ENCODE peak calls at places on chromosomes 3 and 15, in ten cellular contexts. One of them, this sample, is unnamed.

GRCh38 chr3:10189557-10190374 is 25.0 kb downstream of the IRAK2 start:
- DNase-seq in heart right ventricle: peak
- DNase-seq in MV-4-11: peak
- DNase-seq in GM13976: no peak
- DNase-seq in coronary artery: peak
- DNase-seq in GF-D8: peak
- DNase-seq in Panc1: no peak
- DNase-seq in NCI-H446: peak
- DNase-seq in amniotic stem cell: no peak
- DNase-seq in MCF 10A: peak
- DNase-seq in this sample: peak

GRCh38 chr3:136893848-136894443 is 31.9 kb downstream of the NCK1 start:
- DNase-seq in GM13976: no peak
- DNase-seq in heart right ventricle: no peak
- DNase-seq in NCI-H446: no peak
- DNase-seq in Panc1: peak
- DNase-seq in coronary artery: no peak
- DNase-seq in MV-4-11: no peak
- DNase-seq in amniotic stem cell: no peak
- DNase-seq in MCF 10A: peak
- DNase-seq in GF-D8: no peak
- DNase-seq in this sample: no peak

GRCh38 chr3:177640319-177640997 is 443.2 kb upstream of the TBL1XR1 start:
- DNase-seq in amniotic stem cell: no peak
- DNase-seq in NCI-H446: no peak
- DNase-seq in coronary artery: no peak
- DNase-seq in MV-4-11: no peak
- DNase-seq in MCF 10A: peak
- DNase-seq in heart right ventricle: no peak
- DNase-seq in Panc1: no peak
- DNase-seq in GF-D8: no peak
- DNase-seq in GM13976: no peak
- DNase-seq in this sample: no peak

GRCh38 chr3:173221010-173221409 is 80.0 kb upstream of the SPATA16 start:
- DNase-seq in MV-4-11: no peak
- DNase-seq in Panc1: no peak
- DNase-seq in heart right ventricle: no peak
- DNase-seq in coronary artery: no peak
- DNase-seq in NCI-H446: no peak
- DNase-seq in GM13976: no peak
- DNase-seq in amniotic stem cell: peak
- DNase-seq in GF-D8: no peak
- DNase-seq in MCF 10A: peak
- DNase-seq in this sample: no peak

GRCh38 chr3:46607603-46608028 is 4.7 kb upstream of the FAM240A start:
- DNase-seq in GF-D8: no peak
- DNase-seq in MCF 10A: peak
- DNase-seq in Panc1: no peak
- DNase-seq in heart right ventricle: no peak
- DNase-seq in GM13976: no peak
- DNase-seq in NCI-H446: no peak
- DNase-seq in amniotic stem cell: no peak
- DNase-seq in MV-4-11: peak
- DNase-seq in coronary artery: no peak
- DNase-seq in this sample: no peak

GRCh38 chr3:49383387-49383786 is 25.2 kb upstream of the GPX1 start:
- DNase-seq in heart right ventricle: no peak
- DNase-seq in amniotic stem cell: no peak
- DNase-seq in GF-D8: no peak
- DNase-seq in MCF 10A: no peak
- DNase-seq in GM13976: no peak
- DNase-seq in Panc1: no peak
- DNase-seq in coronary artery: no peak
- DNase-seq in MV-4-11: no peak
- DNase-seq in NCI-H446: no peak
- DNase-seq in this sample: no peak

GRCh38 chr3:158057666-158058065 is 48.6 kb downstream of the SHOX2 start:
- DNase-seq in GM13976: no peak
- DNase-seq in NCI-H446: no peak
- DNase-seq in GF-D8: no peak
- DNase-seq in amniotic stem cell: no peak
- DNase-seq in MCF 10A: peak
- DNase-seq in coronary artery: no peak
- DNase-seq in heart right ventricle: no peak
- DNase-seq in MV-4-11: no peak
- DNase-seq in Panc1: no peak
- DNase-seq in this sample: no peak

GRCh38 chr3:168782193-168782592 is 686.5 kb upstream of the GOLIM4 start:
- DNase-seq in MV-4-11: no peak
- DNase-seq in amniotic stem cell: no peak
- DNase-seq in GM13976: no peak
- DNase-seq in coronary artery: no peak
- DNase-seq in GF-D8: no peak
- DNase-seq in Panc1: no peak
- DNase-seq in heart right ventricle: no peak
- DNase-seq in MCF 10A: no peak
- DNase-seq in NCI-H446: no peak
- DNase-seq in this sample: no peak

GRCh38 chr15:83605049-83605448 is 48.9 kb upstream of the ADAMTSL3 start:
- DNase-seq in MCF 10A: no peak
- DNase-seq in Panc1: no peak
- DNase-seq in MV-4-11: no peak
- DNase-seq in heart right ventricle: no peak
- DNase-seq in GF-D8: no peak
- DNase-seq in coronary artery: no peak
- DNase-seq in NCI-H446: no peak
- DNase-seq in amniotic stem cell: no peak
- DNase-seq in GM13976: no peak
- DNase-seq in this sample: no peak

GRCh38 chr3:4421121-4421520 is 45.9 kb downstream of the SUMF1 start:
- DNase-seq in GF-D8: no peak
- DNase-seq in heart right ventricle: no peak
- DNase-seq in MCF 10A: peak
- DNase-seq in Panc1: no peak
- DNase-seq in coronary artery: no peak
- DNase-seq in MV-4-11: peak
- DNase-seq in GM13976: peak
- DNase-seq in NCI-H446: no peak
- DNase-seq in amniotic stem cell: no peak
- DNase-seq in this sample: no peak

GRCh38 chr3:197670361-197670760 is 66.3 kb downstream of the RUBCN start:
- DNase-seq in NCI-H446: no peak
- DNase-seq in coronary artery: no peak
- DNase-seq in MCF 10A: no peak
- DNase-seq in MV-4-11: no peak
- DNase-seq in GM13976: no peak
- DNase-seq in GF-D8: no peak
- DNase-seq in amniotic stem cell: no peak
- DNase-seq in heart right ventricle: no peak
- DNase-seq in Panc1: no peak
- DNase-seq in this sample: no peak

GRCh38 chr3:141218204-141218603 is 13.4 kb upstream of the PXYLP1 start:
- DNase-seq in GM13976: no peak
- DNase-seq in MV-4-11: no peak
- DNase-seq in coronary artery: no peak
- DNase-seq in heart right ventricle: peak
- DNase-seq in amniotic stem cell: no peak
- DNase-seq in GF-D8: no peak
- DNase-seq in Panc1: no peak
- DNase-seq in MCF 10A: no peak
- DNase-seq in NCI-H446: peak
- DNase-seq in this sample: no peak

GRCh38 chr3:12187448-12188327 is 29.0 kb upstream of the TIMP4 start:
- DNase-seq in GM13976: peak
- DNase-seq in NCI-H446: no peak
- DNase-seq in Panc1: no peak
- DNase-seq in MCF 10A: peak
- DNase-seq in GF-D8: peak
- DNase-seq in amniotic stem cell: no peak
- DNase-seq in coronary artery: no peak
- DNase-seq in MV-4-11: peak
- DNase-seq in heart right ventricle: no peak
- DNase-seq in this sample: no peak

GRCh38 chr15:62641782-62642181 is 400.8 kb upstream of the TPM1 start:
- DNase-seq in GM13976: no peak
- DNase-seq in coronary artery: no peak
- DNase-seq in MCF 10A: no peak
- DNase-seq in MV-4-11: peak
- DNase-seq in GF-D8: no peak
- DNase-seq in amniotic stem cell: no peak
- DNase-seq in heart right ventricle: no peak
- DNase-seq in NCI-H446: no peak
- DNase-seq in Panc1: no peak
- DNase-seq in this sample: no peak

GRCh38 chr3:14915636-14916222 is 31.7 kb upstream of the NR2C2 start:
- DNase-seq in GM13976: peak
- DNase-seq in coronary artery: no peak
- DNase-seq in amniotic stem cell: no peak
- DNase-seq in heart right ventricle: no peak
- DNase-seq in NCI-H446: no peak
- DNase-seq in MV-4-11: no peak
- DNase-seq in Panc1: no peak
- DNase-seq in GF-D8: no peak
- DNase-seq in MCF 10A: no peak
- DNase-seq in this sample: peak

GRCh38 chr3:127482216-127483004 is 108.1 kb downstream of the TPRA1 start:
- DNase-seq in MV-4-11: peak
- DNase-seq in Panc1: no peak
- DNase-seq in NCI-H446: no peak
- DNase-seq in coronary artery: peak
- DNase-seq in GF-D8: no peak
- DNase-seq in heart right ventricle: no peak
- DNase-seq in GM13976: no peak
- DNase-seq in MCF 10A: no peak
- DNase-seq in amniotic stem cell: no peak
- DNase-seq in this sample: no peak

GRCh38 chr3:100641471-100642032 is 32.2 kb downstream of the ADGRG7 start:
- DNase-seq in amniotic stem cell: no peak
- DNase-seq in GM13976: no peak
- DNase-seq in GF-D8: peak
- DNase-seq in MCF 10A: no peak
- DNase-seq in Panc1: no peak
- DNase-seq in NCI-H446: no peak
- DNase-seq in coronary artery: no peak
- DNase-seq in MV-4-11: peak
- DNase-seq in heart right ventricle: no peak
- DNase-seq in this sample: no peak

GRCh38 chr15:33467816-33468163 is 157.0 kb downstream of the RYR3 start:
- DNase-seq in coronary artery: no peak
- DNase-seq in NCI-H446: no peak
- DNase-seq in MCF 10A: no peak
- DNase-seq in GF-D8: no peak
- DNase-seq in Panc1: no peak
- DNase-seq in amniotic stem cell: no peak
- DNase-seq in heart right ventricle: no peak
- DNase-seq in MV-4-11: no peak
- DNase-seq in GM13976: no peak
- DNase-seq in this sample: no peak

GRCh38 chr3:134361162-134361831 is 12.9 kb downstream of the AMOTL2 start:
- DNase-seq in NCI-H446: no peak
- DNase-seq in amniotic stem cell: no peak
- DNase-seq in coronary artery: peak
- DNase-seq in Panc1: no peak
- DNase-seq in heart right ventricle: no peak
- DNase-seq in MCF 10A: no peak
- DNase-seq in GF-D8: no peak
- DNase-seq in GM13976: no peak
- DNase-seq in MV-4-11: no peak
- DNase-seq in this sample: no peak

GRCh38 chr15:60038111-60038521 is 34.0 kb downstream of the FOXB1 start:
- DNase-seq in GF-D8: no peak
- DNase-seq in coronary artery: no peak
- DNase-seq in MCF 10A: no peak
- DNase-seq in MV-4-11: no peak
- DNase-seq in NCI-H446: no peak
- DNase-seq in GM13976: no peak
- DNase-seq in heart right ventricle: no peak
- DNase-seq in amniotic stem cell: no peak
- DNase-seq in Panc1: no peak
- DNase-seq in this sample: no peak

GRCh38 chr3:128619146-128619890 is 31.3 kb downstream of the RPN1 start:
- DNase-seq in heart right ventricle: no peak
- DNase-seq in GF-D8: peak
- DNase-seq in MV-4-11: peak
- DNase-seq in Panc1: peak
- DNase-seq in NCI-H446: no peak
- DNase-seq in amniotic stem cell: peak
- DNase-seq in coronary artery: no peak
- DNase-seq in GM13976: no peak
- DNase-seq in MCF 10A: peak
- DNase-seq in this sample: peak

GRCh38 chr3:190044142-190044541 is 76.6 kb downstream of the P3H2 start:
- DNase-seq in coronary artery: no peak
- DNase-seq in heart right ventricle: no peak
- DNase-seq in amniotic stem cell: no peak
- DNase-seq in GF-D8: no peak
- DNase-seq in GM13976: no peak
- DNase-seq in NCI-H446: no peak
- DNase-seq in MV-4-11: no peak
- DNase-seq in Panc1: no peak
- DNase-seq in MCF 10A: peak
- DNase-seq in this sample: no peak

GRCh38 chr15:39752991-39753390 is 29.6 kb downstream of the FSIP1 start:
- DNase-seq in NCI-H446: no peak
- DNase-seq in heart right ventricle: no peak
- DNase-seq in amniotic stem cell: no peak
- DNase-seq in coronary artery: no peak
- DNase-seq in GF-D8: no peak
- DNase-seq in MV-4-11: no peak
- DNase-seq in MCF 10A: no peak
- DNase-seq in GM13976: no peak
- DNase-seq in Panc1: no peak
- DNase-seq in this sample: no peak

GRCh38 chr3:36540898-36541518 is 160.7 kb downstream of the STAC start:
- DNase-seq in coronary artery: no peak
- DNase-seq in amniotic stem cell: peak
- DNase-seq in MV-4-11: no peak
- DNase-seq in heart right ventricle: no peak
- DNase-seq in Panc1: peak
- DNase-seq in GF-D8: no peak
- DNase-seq in NCI-H446: peak
- DNase-seq in MCF 10A: peak
- DNase-seq in GM13976: no peak
- DNase-seq in this sample: no peak

GRCh38 chr3:28859897-28860296 is 421.0 kb upstream of the RBMS3 start:
- DNase-seq in amniotic stem cell: no peak
- DNase-seq in MV-4-11: no peak
- DNase-seq in MCF 10A: no peak
- DNase-seq in GM13976: no peak
- DNase-seq in coronary artery: no peak
- DNase-seq in Panc1: no peak
- DNase-seq in NCI-H446: no peak
- DNase-seq in heart right ventricle: no peak
- DNase-seq in GF-D8: no peak
- DNase-seq in this sample: no peak

GRCh38 chr3:97692831-97693230 is 71.7 kb upstream of the ARL6 start:
- DNase-seq in Panc1: no peak
- DNase-seq in heart right ventricle: no peak
- DNase-seq in GM13976: no peak
- DNase-seq in coronary artery: no peak
- DNase-seq in MCF 10A: no peak
- DNase-seq in amniotic stem cell: no peak
- DNase-seq in NCI-H446: no peak
- DNase-seq in MV-4-11: no peak
- DNase-seq in GF-D8: no peak
- DNase-seq in this sample: no peak

GRCh38 chr3:23691343-23691895 is 114.3 kb upstream of the UBE2E1 start:
- DNase-seq in coronary artery: no peak
- DNase-seq in NCI-H446: no peak
- DNase-seq in Panc1: no peak
- DNase-seq in heart right ventricle: no peak
- DNase-seq in GM13976: no peak
- DNase-seq in MCF 10A: no peak
- DNase-seq in MV-4-11: no peak
- DNase-seq in amniotic stem cell: no peak
- DNase-seq in GF-D8: no peak
- DNase-seq in this sample: no peak

GRCh38 chr3:42501321-42501680 is 1.1 kb upstream of the VIPR1 start:
- DNase-seq in GM13976: no peak
- DNase-seq in GF-D8: no peak
- DNase-seq in MV-4-11: no peak
- DNase-seq in MCF 10A: no peak
- DNase-seq in Panc1: no peak
- DNase-seq in amniotic stem cell: no peak
- DNase-seq in NCI-H446: no peak
- DNase-seq in coronary artery: peak
- DNase-seq in heart right ventricle: no peak
- DNase-seq in this sample: no peak

This sample was measured in central memory CD4-positive, alpha-beta T cell.